ENCODE peak calls at places on chromosome 4, in four cellular contexts. M is fibroblast of the aortic adventitia, I is adrenal gland, T is IMR-90. V is an unnamed sample.

GRCh38 chr4:169774466-169775445 is 17.0 kb upstream of the HPF1 start:
- DNase-seq in M (no peak), I (peak; percentile 5), T (no peak), V (no peak)

GRCh38 chr4:152957437-152958185 is 21.5 kb downstream of the FHDC1 start:
- DNase-seq in M (peak; percentile 39), I (peak; percentile 45), T (no peak), V (no peak)

GRCh38 chr4:142088906-142089305 is 452.5 kb downstream of the IL15 start:
- DNase-seq in M (peak; percentile 76), I (peak; percentile 50), T (peak; percentile 84), V (no peak)

GRCh38 chr4:123452585-123452984 is 56.0 kb downstream of the SPRY1 start:
- DNase-seq in M (peak; percentile 63), I (peak; percentile 90), T (peak; percentile 98), V (peak; percentile 97)

GRCh38 chr4:145839151-145839550 is 99.5 kb downstream of the ZNF827 start:
- DNase-seq in M (no peak), I (no peak), T (peak; percentile 34), V (no peak)

GRCh38 chr4:52371861-52372260 is 287.2 kb downstream of the USP46 start:
- DNase-seq in M (no peak), I (no peak), T (no peak), V (no peak)

GRCh38 chr4:177047070-177047850 is 254.5 kb upstream of the VEGFC start:
- DNase-seq in M (peak; percentile 87), I (peak; percentile 69), T (peak; percentile 81), V (peak; percentile 68)

GRCh38 chr4:95293014-95293413 is 255.8 kb downstream of the UNC5C start:
- DNase-seq in M (no peak), I (peak; percentile 5), T (no peak), V (no peak)

GRCh38 chr4:84855774-84856173 is 110.7 kb downstream of the WDFY3 start:
- DNase-seq in M (no peak), I (no peak), T (no peak), V (no peak)

GRCh38 chr4:77893451-77893850 is 30.8 kb downstream of the MRPL1 start:
- DNase-seq in M (no peak), I (no peak), T (no peak), V (no peak)

GRCh38 chr4:169030575-169030982 is 20.5 kb upstream of the CBR4 start:
- DNase-seq in M (no peak), I (peak; percentile 5), T (peak; percentile 47), V (no peak)

GRCh38 chr4:53986062-53986461 is 78.3 kb downstream of the CHIC2 start:
- DNase-seq in M (no peak), I (no peak), T (no peak), V (no peak)

GRCh38 chr4:2995546-2996265 is 32.3 kb downstream of the GRK4 start:
- DNase-seq in M (peak; percentile 57), I (no peak), T (no peak), V (no peak)

GRCh38 chr4:116603096-116603495 is 482.3 kb downstream of the TRAM1L1 start:
- DNase-seq in M (no peak), I (no peak), T (no peak), V (peak; percentile 62)

GRCh38 chr4:120066182-120066524 is 495 bp downstream of the MAD2L1 start:
- DNase-seq in M (no peak), I (no peak), T (no peak), V (peak; percentile 21)

GRCh38 chr4:141676087-141676486 is 39.7 kb downstream of the IL15 start:
- DNase-seq in M (no peak), I (no peak), T (no peak), V (no peak)

GRCh38 chr4:7518871-7519637 is 84.3 kb upstream of the PSAPL1 start:
- DNase-seq in M (no peak), I (no peak), T (no peak), V (no peak)

GRCh38 chr4:9924750-9925149 is 96.5 kb downstream of the SLC2A9 start:
- DNase-seq in M (no peak), I (no peak), T (peak; percentile 13), V (peak; percentile 95)

GRCh38 chr4:110201502-110201901 is 3.1 kb upstream of the ELOVL6 start:
- DNase-seq in M (no peak), I (no peak), T (no peak), V (no peak)

GRCh38 chr4:140529434-140529833 is 5.5 kb downstream of the ELMOD2 start:
- DNase-seq in M (no peak), I (peak; percentile 67), T (no peak), V (no peak)

GRCh38 chr4:34043131-34043530 is 2201.2 kb downstream of the ARAP2 start:
- DNase-seq in M (peak; percentile 4), I (peak; percentile 6), T (no peak), V (no peak)

GRCh38 chr4:148399004-148399403 is 43.2 kb downstream of the NR3C2 start:
- DNase-seq in M (no peak), I (no peak), T (no peak), V (no peak)

GRCh38 chr4:137659431-137659830 is 127.1 kb upstream of the PCDH18 start:
- DNase-seq in M (peak; percentile 56), I (no peak), T (peak; percentile 55), V (no peak)

GRCh38 chr4:140103676-140104075 is 50.3 kb downstream of the MAML3 start:
- DNase-seq in M (peak; percentile 59), I (peak; percentile 61), T (peak; percentile 62), V (peak; percentile 71)

GRCh38 chr4:22794731-22795130 is 102.0 kb downstream of the GBA3 start:
- DNase-seq in M (no peak), I (no peak), T (no peak), V (no peak)

GRCh38 chr4:15653430-15653829 is 1.7 kb downstream of the FBXL5 start:
- DNase-seq in M (no peak), I (no peak), T (no peak), V (no peak)

GRCh38 chr4:93184093-93184492 is 644.5 kb upstream of the ATOH1 start:
- DNase-seq in M (no peak), I (no peak), T (no peak), V (peak; percentile 27)

GRCh38 chr4:1839306-1839705 is 16.6 kb downstream of the LETM1 start:
- DNase-seq in M (no peak), I (no peak), T (no peak), V (no peak)

GRCh38 chr4:71304289-71304850 is 34.5 kb upstream of the SLC4A4 start:
- DNase-seq in M (no peak), I (no peak), T (no peak), V (peak; percentile 33)

GRCh38 chr4:76897522-76898384 is at the start of gene SOWAHB:
- DNase-seq in M (no peak), I (peak; percentile 27), T (no peak), V (peak; percentile 59)

GRCh38 chr4:189062047-189062820 is 878.4 kb upstream of the FRG1 start:
- DNase-seq in M (no peak), I (no peak), T (no peak), V (no peak)
- TF ChIP-seq CTCF in M (no peak), I (no peak), T (no peak), V (no peak)

GRCh38 chr4:161252520-161253141 is 911.2 kb downstream of the FSTL5 start:
- DNase-seq in M (no peak), I (no peak), T (peak; percentile 0), V (peak; percentile 38)
- TF ChIP-seq CTCF in M (no peak), I (peak; percentile 39), T (peak; percentile 34), V (peak; percentile 50)

GRCh38 chr4:87965501-87965975 is 10.0 kb upstream of the SPP1 start:
- DNase-seq in M (no peak), I (no peak), T (no peak), V (no peak)
- TF ChIP-seq CTCF in M (no peak), I (no peak), T (no peak), V (no peak)

GRCh38 chr4:610411-611261 is 14.7 kb upstream of the PDE6B start:
- DNase-seq in M (peak; percentile 46), I (peak; percentile 21), T (peak; percentile 49), V (peak; percentile 89)
- TF ChIP-seq CTCF in M (no peak), I (no peak), T (no peak), V (peak; percentile 13)

GRCh38 chr4:146915132-146915531 is 30.5 kb downstream of the TTC29 start:
- DNase-seq in M (no peak), I (no peak), T (no peak), V (no peak)

DNA sequence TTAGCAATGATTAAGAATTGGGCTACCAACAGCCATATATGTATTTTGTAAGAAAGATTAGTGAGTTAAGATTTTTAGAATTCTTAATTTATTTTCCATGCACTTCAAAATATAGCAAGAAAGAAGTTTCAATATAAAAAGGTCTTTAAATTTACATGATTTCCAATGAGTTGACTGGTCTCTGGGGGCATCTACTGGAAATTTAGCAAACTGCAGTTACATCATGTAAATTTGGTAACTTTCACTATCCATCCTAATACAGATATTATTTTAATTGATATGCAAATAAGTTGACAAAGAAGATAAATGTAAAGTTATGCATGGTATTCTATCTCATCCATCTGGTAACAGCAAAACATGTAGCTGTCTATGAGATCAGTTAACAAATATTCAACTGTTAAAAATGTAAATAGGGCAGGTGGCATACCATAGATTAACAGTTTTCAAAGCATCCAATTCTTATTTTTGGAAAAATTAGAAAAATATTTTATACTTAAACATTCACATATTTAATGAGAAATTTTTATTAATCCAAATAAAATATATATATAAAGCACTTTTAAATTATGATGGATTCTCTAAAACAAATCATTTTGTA is 29.1 kb downstream of the TTC29 start:
- DNase-seq in M (peak; percentile 72), I (peak; percentile 39), T (peak; percentile 47), V (peak; percentile 52)
- TF ChIP-seq CTCF in M (peak; percentile 77), I (peak; percentile 73), T (peak; percentile 82), V (peak; percentile 50)

GRCh38 chr4:97910005-97910404 is 233.3 kb downstream of the STPG2 start:
- DNase-seq in M (no peak), I (no peak), T (no peak), V (peak; percentile 3)
- TF ChIP-seq CTCF in M (no peak), I (no peak), T (no peak), V (no peak)

GRCh38 chr4:185774815-185775684 is 36.9 kb downstream of the SORBS2 start:
- DNase-seq in M (peak; percentile 79), I (peak; percentile 71), T (peak; percentile 74), V (peak; percentile 67)
- TF ChIP-seq CTCF in M (no peak), I (no peak), T (no peak), V (no peak)

V was measured in bronchial epithelial cell.